ENCODE peak calls at places on chromosome 11, in five cellular contexts. V is upper lobe of left lung, N is HCT116, D is GM12878, W is HepG2. U is an unnamed sample.
A peak's percentile ranks its signal among the peaks of the same experiment; 100 is the strongest.

GRCh38 chr11:68890490-68891231 is 13.0 kb downstream of the MRPL21 start:
- ATAC-seq in V (peak; percentile 69), N (peak; percentile 30), D (no peak), W (peak; percentile 38), U (peak; percentile 92)

GRCh38 chr11:78833237-78833636 is 258.6 kb upstream of the NARS2 start:
- ATAC-seq in V (no peak), N (no peak), D (no peak), W (no peak), U (peak; percentile 54)

GRCh38 chr11:1763336-1763795 is 361 bp downstream of the CTSD start:
- ATAC-seq in V (no peak), N (peak; percentile 33), D (peak; percentile 54), W (peak; percentile 40), U (no peak)

GRCh38 chr11:11163256-11163655 is 189.8 kb downstream of the CSNK2A3 start:
- ATAC-seq in V (no peak), N (peak; percentile 96), D (no peak), W (peak; percentile 91), U (no peak)

GRCh38 chr11:93529707-93530467 is 13.3 kb downstream of the SMCO4 start:
- ATAC-seq in V (no peak), N (no peak), D (peak; percentile 10), W (peak; percentile 84), U (peak; percentile 32)

GRCh38 chr11:72838691-72839305 is 24.6 kb downstream of the ATG16L2 start:
- ATAC-seq in V (no peak), N (no peak), D (no peak), W (no peak), U (no peak)

GRCh38 chr11:59423835-59424234 is 2.4 kb downstream of the OR5A2 start:
- ATAC-seq in V (no peak), N (no peak), D (no peak), W (no peak), U (no peak)

GRCh38 chr11:31477528-31478255 is 31.7 kb downstream of the IMMP1L start:
- ATAC-seq in V (no peak), N (no peak), D (peak; percentile 19), W (no peak), U (no peak)

GRCh38 chr11:128246364-128247234 is 340.8 kb downstream of the ETS1 start:
- ATAC-seq in V (peak; percentile 66), N (no peak), D (no peak), W (no peak), U (peak; percentile 57)

GRCh38 chr11:280762-281485 is 2.7 kb downstream of the NLRP6 start:
- ATAC-seq in V (peak; percentile 19), N (no peak), D (no peak), W (no peak), U (no peak)

GRCh38 chr11:80651004-80651403 is 1210.2 kb upstream of the TENM4 start:
- ATAC-seq in V (no peak), N (no peak), D (no peak), W (no peak), U (no peak)

GRCh38 chr11:75301602-75302345 is 49.7 kb downstream of the ARRB1 start:
- ATAC-seq in V (peak; percentile 66), N (no peak), D (no peak), W (no peak), U (peak; percentile 17)

GRCh38 chr11:71991494-71991893 is 7.2 kb upstream of the IL18BP start:
- ATAC-seq in V (no peak), N (no peak), D (peak; percentile 87), W (no peak), U (no peak)

GRCh38 chr11:18600915-18601569 is 1.5 kb downstream of the MISFA start:
- ATAC-seq in V (no peak), N (no peak), D (no peak), W (no peak), U (peak; percentile 67)

GRCh38 chr11:114132427-114132826 is 72.9 kb downstream of the ZBTB16 start:
- ATAC-seq in V (no peak), N (no peak), D (no peak), W (no peak), U (no peak)

GRCh38 chr11:132312616-132313210 is 942.3 kb downstream of the NTM start:
- ATAC-seq in V (no peak), N (no peak), D (peak; percentile 82), W (peak; percentile 54), U (no peak)

GRCh38 chr11:83957038-83957900 is 671.1 kb upstream of the CCDC90B start:
- ATAC-seq in V (no peak), N (no peak), D (no peak), W (no peak), U (no peak)

GRCh38 chr11:44397586-44398178 is 87.7 kb upstream of the ALX4 start:
- ATAC-seq in V (no peak), N (no peak), D (no peak), W (no peak), U (no peak)

GRCh38 chr11:36343436-36343835 is 47.3 kb downstream of the PRR5L start:
- ATAC-seq in V (no peak), N (no peak), D (no peak), W (no peak), U (no peak)

GRCh38 chr11:114679505-114679904 is 1.2 kb downstream of the NXPE2 start:
- ATAC-seq in V (no peak), N (no peak), D (no peak), W (no peak), U (no peak)

GRCh38 chr11:117934526-117935307 is 5.5 kb upstream of the TMPRSS13 start:
- ATAC-seq in V (no peak), N (no peak), D (no peak), W (no peak), U (no peak)

GRCh38 chr11:4202749-4203148 is 108.2 kb downstream of the RRM1 start:
- ATAC-seq in V (no peak), N (no peak), D (no peak), W (no peak), U (no peak)

GRCh38 chr11:70331901-70332300 is 61.4 kb downstream of the PPFIA1 start:
- ATAC-seq in V (no peak), N (no peak), D (no peak), W (no peak), U (no peak)

GRCh38 chr11:27618591-27618990 is 81.7 kb downstream of the BDNF start:
- ATAC-seq in V (no peak), N (no peak), D (no peak), W (no peak), U (no peak)

GRCh38 chr11:46216040-46216764 is 61.3 kb upstream of the CREB3L1 start:
- ATAC-seq in V (no peak), N (no peak), D (peak; percentile 84), W (no peak), U (no peak)

GRCh38 chr11:66568124-66568916 is at the start of gene CTSF:
- ATAC-seq in V (peak; percentile 84), N (no peak), D (peak; percentile 79), W (no peak), U (peak; percentile 95)

GRCh38 chr11:18408558-18409242 is 3.4 kb upstream of the LDHC start:
- ATAC-seq in V (no peak), N (no peak), D (peak; percentile 12), W (peak; percentile 25), U (no peak)

GRCh38 chr11:114160884-114161283 is 101.4 kb downstream of the ZBTB16 start:
- ATAC-seq in V (no peak), N (no peak), D (no peak), W (no peak), U (no peak)

GRCh38 chr11:92204731-92205130 is 19.9 kb upstream of the FAT3 start:
- ATAC-seq in V (no peak), N (no peak), D (no peak), W (no peak), U (peak; percentile 72)

DNA sequence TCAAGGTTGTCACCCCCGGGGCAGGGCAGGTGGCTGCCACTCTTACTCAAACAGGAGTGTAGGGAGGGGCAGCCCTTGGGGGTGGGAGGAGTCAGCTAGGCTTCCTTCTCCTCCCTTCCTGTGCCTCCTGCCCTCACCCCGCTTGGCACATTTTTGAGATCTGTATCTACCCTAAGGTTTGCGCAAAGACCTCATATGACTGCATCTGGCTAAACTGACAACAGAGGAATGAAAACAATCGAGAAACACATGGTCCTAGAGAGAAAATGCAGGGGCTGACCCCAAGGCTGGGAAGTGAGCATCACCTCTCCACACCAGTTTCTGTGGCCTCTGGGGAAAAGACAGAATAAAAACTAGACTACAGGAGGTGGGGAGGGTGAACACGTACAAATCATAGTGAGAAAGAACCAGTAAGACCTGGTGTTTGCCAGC is 28.1 kb downstream of the IGSF9B start:
- ATAC-seq in V (no peak), N (no peak), D (peak; percentile 70), W (no peak), U (no peak)
- H3K4me3 ChIP-seq in V (no peak overlapping the region), N (no peak overlapping the region), D (no peak overlapping the region), W (no peak overlapping the region), U (no peak overlapping the region)

GRCh38 chr11:126109941-126110731 is 47.5 kb upstream of the CDON start:
- ATAC-seq in V (no peak), N (no peak), D (peak; percentile 76), W (peak; percentile 8), U (no peak)
- H3K4me1 ChIP-seq in V (peaks cover 21% of the 10 kb centered on the region), N (peaks cover 11% of the 10 kb centered on the region), D (peaks cover 5% of the 10 kb centered on the region), W (peaks cover 73% of the 10 kb centered on the region), U (peaks cover 21% of the 10 kb centered on the region)

DNA sequence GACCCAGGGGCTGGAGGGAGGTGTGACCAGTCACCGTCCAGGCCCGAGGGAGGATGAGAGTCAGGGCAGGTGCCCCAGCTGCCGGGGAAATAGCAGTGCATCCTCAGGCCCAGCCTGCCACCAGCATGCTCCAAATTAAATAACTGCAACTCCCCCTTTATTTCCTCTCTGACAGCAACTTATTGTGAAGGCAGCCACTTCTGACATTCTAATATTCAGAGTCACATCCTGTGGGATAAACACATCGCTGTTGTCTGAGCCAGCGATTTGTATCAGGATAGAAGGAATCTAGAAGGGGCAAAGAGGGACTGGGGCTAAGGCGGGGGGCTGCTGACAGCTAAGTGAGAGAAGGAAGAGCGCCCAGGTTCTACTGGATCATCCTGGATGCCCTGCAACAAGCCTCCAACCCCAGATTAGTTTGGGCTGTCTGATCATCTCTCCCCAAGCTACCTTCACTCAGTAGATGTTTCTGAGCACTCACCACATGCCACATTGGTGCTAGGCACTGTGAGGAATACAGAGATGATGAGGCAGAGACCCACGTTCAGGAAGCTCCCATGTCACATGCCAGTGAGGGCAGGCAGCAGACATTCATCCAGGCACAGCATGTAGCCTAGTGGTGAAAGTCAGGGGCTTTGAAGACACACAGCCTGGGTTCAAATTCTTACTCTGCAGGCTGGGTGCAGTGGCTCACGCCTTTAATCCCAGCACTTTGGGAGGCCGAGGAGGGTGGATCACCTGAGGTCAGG is 214.1 kb downstream of the BUD13 start:
- ATAC-seq in V (no peak), N (no peak), D (no peak), W (no peak), U (no peak)
- TF ChIP-seq POLR2AphosphoS5 in V (no peak), N (no peak), D (no peak), W (no peak), U (no peak)

GRCh38 chr11:34316347-34317037 is 41.3 kb downstream of the ABTB2 start:
- ATAC-seq in V (no peak), N (no peak), D (peak; percentile 18), W (peak; percentile 46), U (no peak)
- H3K4me3 ChIP-seq in V (no peak overlapping the region), N (no peak overlapping the region), D (no peak overlapping the region), W (no peak overlapping the region), U (no peak overlapping the region)

DNA sequence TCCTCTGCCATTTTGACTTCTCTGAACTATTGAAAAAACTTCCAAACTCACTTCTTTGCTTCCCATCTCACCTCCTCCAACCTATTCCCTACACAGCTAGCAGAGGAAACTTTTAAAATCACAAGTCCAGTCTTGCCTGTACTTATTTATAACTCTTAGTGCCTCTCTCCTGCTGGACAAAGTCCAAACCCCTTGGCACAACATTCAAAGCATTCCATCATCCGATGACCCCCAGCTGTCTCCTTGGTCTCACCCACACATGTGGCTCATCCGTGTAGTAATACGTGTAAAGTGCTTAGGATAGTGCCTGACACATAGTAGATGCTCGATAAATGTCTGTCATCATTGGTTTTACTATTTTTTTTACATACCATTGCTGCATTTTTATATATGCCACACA is 101.4 kb downstream of the PARVA start:
- ATAC-seq in V (no peak), N (no peak), D (no peak), W (no peak), U (no peak)
- H3K4me1 ChIP-seq in V (no peaks in the 10 kb centered on the region), N (no peaks in the 10 kb centered on the region), D (no peaks in the 10 kb centered on the region), W (peaks cover 7% of the 10 kb centered on the region), U (no peaks in the 10 kb centered on the region)